ENCODE peak calls at places on chromosomes 6 and 20, in five cellular contexts. A is K562, V is A549, U is GM12878, F is HepG2. R is an unnamed sample.

GRCh38 chr6:108362455-108362854 is 67.6 kb downstream of the AFG1L start:
- DNase-seq in A (no peak), V (no peak), U (no peak), F (no peak), R (no peak)

GRCh38 chr20:1618479-1618878 is 1.3 kb downstream of the SIRPB1 start:
- DNase-seq in A (peak; percentile 0), V (no peak), U (no peak), F (peak; percentile 0), R (no peak)

GRCh38 chr6:25960689-25961088 is 1.9 kb upstream of the TRIM38 start:
- DNase-seq in A (no peak), V (no peak), U (no peak), F (no peak), R (no peak)

GRCh38 chr6:148771212-148771601 is 24.4 kb downstream of the UST start:
- DNase-seq in A (no peak), V (no peak), U (no peak), F (no peak), R (no peak)

GRCh38 chr6:107866606-107867301 is 42.6 kb upstream of the SCML4 start:
- DNase-seq in A (peak; percentile 31), V (peak; percentile 18), U (no peak), F (peak; percentile 56), R (no peak)

GRCh38 chr6:38443341-38443740 is 196.4 kb downstream of the BTBD9 start:
- DNase-seq in A (no peak), V (no peak), U (no peak), F (no peak), R (no peak)

GRCh38 chr20:23995905-23996666 is 7.5 kb upstream of the GGTLC1 start:
- DNase-seq in A (peak; percentile 18), V (peak; percentile 42), U (no peak), F (peak; percentile 50), R (no peak)

GRCh38 chr6:169101981-169102380 is 151.7 kb downstream of the THBS2 start:
- DNase-seq in A (no peak), V (no peak), U (no peak), F (no peak), R (no peak)

DNA sequence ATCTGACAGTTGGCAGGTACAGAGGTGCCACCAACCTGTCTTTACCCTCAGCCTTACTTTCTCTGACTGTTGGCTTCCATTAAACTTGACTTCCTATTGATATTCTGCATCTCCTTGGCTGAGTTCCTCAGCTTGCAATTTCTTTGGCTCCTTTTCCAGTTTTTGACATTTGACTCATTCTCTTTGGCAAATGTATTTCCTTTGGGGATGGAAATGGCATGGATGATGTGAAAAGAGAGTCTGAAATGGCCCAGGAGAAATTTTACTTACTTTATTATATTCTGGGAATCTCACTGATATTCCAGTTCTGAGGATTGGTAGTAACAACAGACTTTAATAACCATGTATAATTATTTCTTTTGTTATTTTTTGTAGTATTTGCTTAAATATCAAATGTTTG is 255.2 kb downstream of the CD109 start:
- DNase-seq in A (no peak), V (no peak), U (no peak), F (no peak), R (no peak)
- TF ChIP-seq ESRRA in A (no peak), V (no peak), U (no peak), F (no peak), R (no peak)

GRCh38 chr6:74731204-74731603 is 474.6 kb downstream of the COL12A1 start:
- DNase-seq in A (no peak), V (no peak), U (no peak), F (no peak), R (no peak)
- TF ChIP-seq ESRRA in A (no peak), V (no peak), U (no peak), F (no peak), R (no peak)

DNA sequence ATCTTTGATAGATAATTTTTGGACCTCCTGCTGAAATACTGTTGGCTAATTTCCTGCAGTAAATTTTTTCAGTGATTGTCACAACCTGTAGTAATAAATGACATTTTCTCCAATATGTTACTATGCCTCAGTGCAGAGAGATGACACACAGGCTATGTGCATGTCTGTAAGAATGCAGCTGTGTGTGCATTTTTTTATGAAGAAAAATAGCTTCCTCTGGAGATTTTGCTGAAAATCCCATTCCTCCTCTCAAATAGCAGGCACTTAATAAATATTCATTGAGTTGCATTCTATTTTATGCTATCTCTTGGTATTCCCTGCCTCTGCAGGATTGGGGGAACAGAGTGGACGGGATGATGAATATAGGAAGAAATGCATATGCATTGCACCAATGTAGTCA is 474.8 kb downstream of the EPM2A start:
- DNase-seq in A (no peak), V (no peak), U (no peak), F (no peak), R (no peak)
- TF ChIP-seq ESRRA in A (no peak), V (no peak), U (no peak), F (no peak), R (no peak)

GRCh38 chr6:77159730-77160129 is 303.6 kb downstream of the HTR1B start:
- DNase-seq in A (no peak), V (no peak), U (no peak), F (no peak), R (no peak)
- TF ChIP-seq ESRRA in A (no peak), V (no peak), U (no peak), F (no peak), R (no peak)

GRCh38 chr6:75347797-75348610 is 63.4 kb upstream of the TMEM30A start:
- DNase-seq in A (no peak), V (no peak), U (no peak), F (no peak), R (no peak)

GRCh38 chr6:75344455-75344854 is 59.9 kb upstream of the TMEM30A start:
- DNase-seq in A (no peak), V (no peak), U (no peak), F (no peak), R (no peak)

GRCh38 chr6:75345413-75345812 is 60.8 kb upstream of the TMEM30A start:
- DNase-seq in A (peak; percentile 28), V (no peak), U (no peak), F (no peak), R (no peak)

GRCh38 chr6:75348882-75349261 is 64.3 kb upstream of the TMEM30A start:
- DNase-seq in A (no peak), V (no peak), U (no peak), F (no peak), R (no peak)

DNA sequence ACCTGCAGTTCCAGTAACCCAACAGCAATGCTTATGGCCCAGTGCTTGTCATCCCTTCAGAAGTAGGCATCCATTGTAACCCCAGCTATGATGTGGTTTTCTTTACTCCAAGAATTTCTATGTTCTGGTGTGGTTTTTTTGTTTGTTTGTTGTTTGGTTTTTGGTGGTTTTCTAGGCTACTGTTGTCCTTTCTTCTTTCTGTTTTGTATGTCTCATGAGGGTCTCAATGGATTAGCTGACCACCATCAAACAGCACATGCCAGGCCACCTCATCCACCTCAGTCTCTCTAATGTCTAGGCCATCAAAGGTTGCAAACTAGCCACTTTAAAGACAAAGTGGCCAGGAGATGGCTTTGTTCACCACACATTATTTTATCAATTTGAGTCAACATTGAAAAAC is 59.4 kb upstream of the TMEM30A start:
- DNase-seq in A (no peak), V (no peak), U (no peak), F (no peak), R (no peak)
- TF ChIP-seq ESRRA in A (no peak), V (no peak), U (no peak), F (no peak), R (no peak)

GRCh38 chr6:323730-324088 is 31.4 kb downstream of the DUSP22 start:
- DNase-seq in A (no peak), V (no peak), U (no peak), F (no peak), R (no peak)
- TF ChIP-seq ESRRA in A (no peak), V (no peak), U (no peak), F (no peak), R (no peak)

GRCh38 chr20:14488756-14489479 is 151.5 kb upstream of the FLRT3 start:
- DNase-seq in A (no peak), V (no peak), U (no peak), F (no peak), R (no peak)
- TF ChIP-seq ESRRA in A (no peak), V (no peak), U (no peak), F (no peak), R (no peak)

R was measured in WTC11.